ENCODE peak calls at places on chromosomes 13 and 19, in four cellular contexts. X is CD8-positive, alpha-beta T cell; C is mammary epithelial cell; N is transverse colon. O is an unnamed sample.

GRCh38 chr13:40503026-40503425 is 163.4 kb downstream of the FOXO1 start:
- DNase-seq in X (no peak), C (no peak), N (no peak), O (no peak)

GRCh38 chr19:51573331-51573730 is 2.2 kb downstream of the ZNF175 start:
- DNase-seq in X (no peak), C (no peak), N (no peak), O (no peak)

GRCh38 chr13:31172535-31172934 is 10.8 kb upstream of the HSPH1 start:
- DNase-seq in X (no peak), C (peak; percentile 90), N (no peak), O (no peak)

GRCh38 chr13:76647550-76647949 is 238.7 kb downstream of the KCTD12 start:
- DNase-seq in X (no peak), C (no peak), N (no peak), O (no peak)

GRCh38 chr13:58594978-58595600 is 963.5 kb downstream of the PCDH17 start:
- DNase-seq in X (no peak), C (no peak), N (no peak), O (no peak)

GRCh38 chr19:17734146-17734545 is 14.9 kb downstream of the MAP1S start:
- DNase-seq in X (no peak), C (no peak), N (no peak), O (no peak)

GRCh38 chr19:19775891-19776205 is 42.9 kb upstream of the ZNF14 start:
- DNase-seq in X (no peak), C (no peak), N (no peak), O (no peak)

GRCh38 chr13:72430923-72431322 is 296.5 kb downstream of the MZT1 start:
- DNase-seq in X (no peak), C (no peak), N (no peak), O (no peak)

GRCh38 chr13:36421447-36421846 is 10.8 kb upstream of the CCNA1 start:
- DNase-seq in X (no peak), C (peak; percentile 67), N (no peak), O (no peak)

GRCh38 chr19:14015454-14016035 is 9.4 kb upstream of the RFX1 start:
- DNase-seq in X (no peak), C (no peak), N (no peak), O (no peak)

GRCh38 chr13:25252229-25252628 is 35.1 kb downstream of the MTMR6 start:
- DNase-seq in X (no peak), C (no peak), N (no peak), O (no peak)

GRCh38 chr19:18856385-18857126 is 24.8 kb downstream of the UPF1 start:
- DNase-seq in X (no peak), C (peak; percentile 37), N (no peak), O (no peak)

GRCh38 chr19:45051929-45052579 is 13.2 kb downstream of the CLASRP start:
- DNase-seq in X (no peak), C (no peak), N (peak; percentile 54), O (no peak)

GRCh38 chr13:21242236-21242635 is 65.8 kb downstream of the MRPL57 start:
- DNase-seq in X (no peak), C (no peak), N (no peak), O (no peak)

GRCh38 chr13:24539500-24540165 is 27.1 kb upstream of the PARP4 start:
- DNase-seq in X (no peak), C (no peak), N (no peak), O (no peak)

GRCh38 chr19:1206733-1207301 is 1.2 kb downstream of the STK11 start:
- DNase-seq in X (no peak), C (no peak), N (peak; percentile 41), O (no peak)

GRCh38 chr13:71759506-71760225 is 107.3 kb downstream of the DACH1 start:
- DNase-seq in X (no peak), C (no peak), N (no peak), O (no peak)

GRCh38 chr19:17293605-17294004 is 9.6 kb downstream of the ABHD8 start:
- DNase-seq in X (no peak), C (no peak), N (no peak), O (no peak)

GRCh38 chr13:21297914-21298831 is 121.7 kb downstream of the MRPL57 start:
- DNase-seq in X (peak; percentile 76), C (peak; percentile 93), N (peak; percentile 90), O (peak; percentile 83)

GRCh38 chr19:4536798-4537197 is 1.8 kb upstream of the PLIN5 start:
- DNase-seq in X (no peak), C (no peak), N (no peak), O (no peak)

GRCh38 chr13:40233731-40234195 is 432.7 kb downstream of the FOXO1 start:
- DNase-seq in X (no peak), C (peak; percentile 75), N (no peak), O (peak; percentile 45)

GRCh38 chr13:48176781-48177180 is 56.2 kb upstream of the ITM2B start:
- DNase-seq in X (no peak), C (no peak), N (no peak), O (no peak)

GRCh38 chr19:36140289-36141038 is 598 bp downstream of the CAPNS1 start:
- DNase-seq in X (peak; percentile 29), C (peak; percentile 70), N (peak; percentile 53), O (peak; percentile 64)

GRCh38 chr13:38922170-38922569 is 68.5 kb downstream of the STOML3 start:
- DNase-seq in X (no peak), C (no peak), N (no peak), O (no peak)

GRCh38 chr13:38921081-38921480 is 69.5 kb downstream of the STOML3 start:
- DNase-seq in X (no peak), C (peak; percentile 60), N (no peak), O (no peak)
- H3K27ac ChIP-seq in X (no peak overlapping the region), C (no peak overlapping the region), N (no peak overlapping the region), O (no peak overlapping the region)

DNA sequence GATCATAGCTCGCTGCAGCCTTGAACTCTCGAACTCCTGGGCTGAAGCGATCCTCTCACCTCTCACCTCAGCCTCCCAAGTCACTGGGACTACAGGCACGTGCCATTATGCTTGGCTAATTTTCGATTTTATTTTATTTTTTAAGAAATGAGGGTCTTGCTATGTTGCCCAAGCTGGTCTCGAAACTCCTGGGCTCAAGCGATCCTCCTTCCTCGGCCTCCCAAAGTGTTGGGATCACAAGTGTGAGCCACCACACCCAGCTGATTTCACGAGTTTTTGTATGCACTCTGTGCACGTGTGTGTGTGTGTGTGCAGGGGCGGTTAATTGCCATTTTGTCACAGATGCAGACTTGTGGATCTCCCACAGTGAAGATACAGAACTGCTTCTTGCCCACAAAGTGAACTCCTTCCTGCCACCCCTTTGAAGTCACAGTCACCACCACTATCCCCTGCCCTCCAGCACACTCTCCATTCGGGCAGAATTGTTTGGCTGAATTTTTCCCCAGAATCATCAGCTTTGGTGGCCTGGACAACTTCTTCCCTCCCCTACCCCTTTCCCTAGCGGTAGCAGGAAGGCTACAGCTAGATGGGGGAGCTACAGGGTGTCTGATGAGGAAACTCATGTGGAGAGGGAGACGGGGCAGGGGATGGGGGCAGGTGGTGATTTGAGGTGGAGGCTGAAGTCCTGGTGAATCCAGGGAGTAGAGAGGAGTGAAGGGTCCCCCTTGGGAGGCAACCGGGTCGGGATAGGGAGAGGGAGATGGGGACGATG is 59.6 kb downstream of the CELF5 start:
- DNase-seq in X (no peak), C (no peak), N (no peak), O (no peak)
- H3K4me3 ChIP-seq in X (peak overlapping the region; percentile 20), C (no peak overlapping the region), N (peak overlapping the region; percentile 30), O (no peak overlapping the region)

GRCh38 chr19:46490774-46491173 is 4.9 kb downstream of the PNMA8B start:
- DNase-seq in X (no peak), C (no peak), N (no peak), O (no peak)
- H3K4me1 ChIP-seq in X (peaks cover 52% of the 10 kb centered on the region), C (peaks cover 23% of the 10 kb centered on the region), N (peaks cover 42% of the 10 kb centered on the region), O (peaks cover 64% of the 10 kb centered on the region)

GRCh38 chr13:45367358-45367757 is 26.4 kb upstream of the TPT1 start:
- DNase-seq in X (peak; percentile 81), C (peak; percentile 99), N (peak; percentile 81), O (no peak)

GRCh38 chr13:45367995-45368394 is 27.0 kb upstream of the TPT1 start:
- DNase-seq in X (no peak), C (no peak), N (no peak), O (no peak)

GRCh38 chr13:45369116-45369515 is 28.1 kb upstream of the TPT1 start:
- DNase-seq in X (no peak), C (no peak), N (no peak), O (no peak)

GRCh38 chr13:45370922-45371406 is 30.0 kb upstream of the TPT1 start:
- DNase-seq in X (peak; percentile 38), C (no peak), N (peak; percentile 71), O (peak; percentile 73)

GRCh38 chr13:45368571-45368970 is 27.6 kb upstream of the TPT1 start:
- DNase-seq in X (no peak), C (peak; percentile 80), N (no peak), O (no peak)
- H3K27ac ChIP-seq in X (no peak overlapping the region), C (peak overlapping the region; percentile 92), N (peak overlapping the region; percentile 10), O (no peak overlapping the region)

DNA sequence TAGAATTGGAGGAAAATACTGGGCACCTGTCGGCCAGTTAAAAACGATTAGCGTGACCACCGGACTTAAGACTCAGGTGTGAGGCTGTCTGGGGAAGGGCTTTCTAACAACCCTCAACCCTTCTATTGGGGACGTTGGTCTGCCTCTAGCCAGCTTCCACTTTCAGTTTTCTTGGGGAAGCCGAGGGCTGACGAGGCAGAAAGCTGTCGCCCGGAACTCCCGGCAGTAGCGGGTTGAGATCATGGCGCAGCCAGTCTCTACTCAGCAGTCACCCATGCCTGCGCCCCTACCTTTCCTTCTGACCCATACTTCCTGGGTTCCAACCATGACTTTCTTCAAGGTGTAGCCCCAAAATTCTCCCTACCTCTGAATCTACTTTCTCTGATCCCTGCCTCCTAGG is 1424.1 kb downstream of the SLITRK1 start:
- DNase-seq in X (no peak), C (no peak), N (no peak), O (no peak)
- H3K4me3 ChIP-seq in X (no peak overlapping the region), C (no peak overlapping the region), N (no peak overlapping the region), O (no peak overlapping the region)

GRCh38 chr19:39405261-39405912 is 1.3 kb upstream of the ZFP36 start:
- DNase-seq in X (no peak), C (no peak), N (no peak), O (no peak)

GRCh38 chr19:39407394-39407643 is 672 bp downstream of the ZFP36 start:
- DNase-seq in X (no peak), C (no peak), N (no peak), O (no peak)

GRCh38 chr19:39407644-39408391 is 1.2 kb downstream of the ZFP36 start:
- DNase-seq in X (peak; percentile 67), C (peak; percentile 65), N (peak; percentile 82), O (peak; percentile 37)

GRCh38 chr19:39405930-39406655 is 554 bp upstream of the ZFP36 start:
- DNase-seq in X (peak; percentile 91), C (no peak), N (peak; percentile 89), O (peak; percentile 89)

DNA sequence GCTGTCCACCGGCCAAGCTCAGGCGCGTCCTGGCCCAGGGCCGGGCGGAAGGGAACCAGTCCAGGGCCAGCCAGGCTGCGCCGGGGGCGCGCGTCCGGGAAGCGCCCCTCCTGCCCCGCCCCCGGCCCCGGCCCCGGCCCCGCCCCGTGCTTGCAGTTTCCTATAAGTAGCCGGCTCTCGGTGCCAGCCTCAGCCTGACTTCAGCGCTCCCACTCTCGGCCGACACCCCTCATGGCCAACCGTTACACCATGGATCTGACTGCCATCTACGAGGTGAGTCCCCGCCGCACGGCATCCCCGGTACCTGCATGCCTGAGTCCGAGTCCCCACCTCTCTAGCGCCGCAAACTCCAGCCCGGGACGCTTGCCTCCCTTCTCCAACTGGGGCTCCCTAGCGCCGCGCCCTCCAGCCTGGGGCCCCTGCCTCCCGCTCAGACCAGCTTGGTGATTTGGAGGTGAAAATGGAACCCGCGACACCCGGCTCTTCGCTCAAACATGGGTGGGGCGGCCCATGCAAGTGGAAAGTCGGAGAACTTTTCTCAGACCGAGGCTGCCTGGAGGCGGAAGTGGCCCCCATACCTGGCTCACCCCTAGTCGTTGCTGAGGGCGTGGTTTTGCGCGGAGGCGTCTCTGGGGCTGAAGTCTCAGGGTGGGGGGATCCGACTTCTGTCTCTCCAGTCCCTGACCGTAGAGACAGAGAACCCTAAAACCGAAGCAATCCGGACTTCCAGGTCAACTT is at the start of gene ZFP36:
- DNase-seq in X (peak; percentile 88), C (peak; percentile 90), N (peak; percentile 96), O (peak; percentile 93)
- H3K4me1 ChIP-seq in X (peaks cover 57% of the 10 kb centered on the region), C (peaks cover 49% of the 10 kb centered on the region), N (peaks cover 60% of the 10 kb centered on the region), O (peaks cover 77% of the 10 kb centered on the region)

GRCh38 chr19:38337360-38337653 is 1.7 kb downstream of the CATSPERG start:
- DNase-seq in X (no peak), C (no peak), N (no peak), O (no peak)
- H3K27ac ChIP-seq in X (peak overlapping the region; percentile 36), C (peak overlapping the region; percentile 20), N (peak overlapping the region; percentile 98), O (peak overlapping the region; percentile 92)

O was measured in heart right ventricle.